ENCODE peak calls at places on chromosomes 13 and 19, in nine cellular contexts. O is astrocyte; N is CD4-positive, CD25-positive, alpha-beta regulatory T cell; C is CD4-positive, alpha-beta T cell; F is neural progenitor cell; L is breast epithelium; Z is left ventricle myocardium inferior; H is aorta; D is small intestine. R is an unnamed sample.

GRCh38 chr19:32022946-32023832 is 322.2 kb upstream of the ZNF507 start:
- DNase-seq in O (no peak), N (no peak), C (no peak), F (peak; percentile 29), L (no peak), Z (no peak), H (no peak), D (no peak), R (no peak)

GRCh38 chr13:32783067-32783466 is 196.8 kb downstream of the PDS5B start:
- DNase-seq in O (peak; percentile 71), N (no peak), C (no peak), F (no peak), L (no peak), Z (no peak), H (no peak), D (no peak), R (no peak)

GRCh38 chr19:11422163-11423068 is 3.3 kb upstream of the RGL3 start:
- DNase-seq in O (no peak), N (peak; percentile 44), C (peak; percentile 44), F (peak; percentile 64), L (peak; percentile 78), Z (peak; percentile 84), H (peak; percentile 93), D (peak; percentile 66), R (peak; percentile 79)

GRCh38 chr13:41054212-41054877 is 7.0 kb upstream of the WBP4 start:
- DNase-seq in O (peak; percentile 61), N (peak; percentile 58), C (no peak), F (peak; percentile 57), L (no peak), Z (no peak), H (no peak), D (peak; percentile 82), R (no peak)

GRCh38 chr19:41083516-41083915 is 4.7 kb upstream of the CYP2A13 start:
- DNase-seq in O (no peak), N (no peak), C (no peak), F (no peak), L (no peak), Z (no peak), H (no peak), D (no peak), R (no peak)

GRCh38 chr13:23450340-23451046 is 17.0 kb upstream of the SACS start:
- DNase-seq in O (no peak), N (no peak), C (no peak), F (no peak), L (no peak), Z (no peak), H (no peak), D (no peak), R (no peak)

GRCh38 chr19:46901701-46902401 is 41.1 kb downstream of the ARHGAP35 start:
- DNase-seq in O (peak; percentile 61), N (no peak), C (no peak), F (no peak), L (no peak), Z (no peak), H (no peak), D (peak; percentile 15), R (no peak)

GRCh38 chr19:29292146-29292545 is 79.2 kb upstream of the UQCRFS1 start:
- DNase-seq in O (no peak), N (no peak), C (no peak), F (no peak), L (no peak), Z (no peak), H (no peak), D (no peak), R (no peak)

GRCh38 chr13:104315606-104316005 is 1249.4 kb upstream of the SLC10A2 start:
- DNase-seq in O (peak; percentile 98), N (no peak), C (no peak), F (no peak), L (no peak), Z (no peak), H (no peak), D (no peak), R (no peak)

GRCh38 chr19:13282486-13283065 is 132.4 kb downstream of the IER2 start:
- DNase-seq in O (no peak), N (no peak), C (no peak), F (no peak), L (no peak), Z (no peak), H (no peak), D (no peak), R (no peak)

GRCh38 chr19:13283871-13284270 is 133.7 kb downstream of the IER2 start:
- DNase-seq in O (no peak), N (no peak), C (no peak), F (no peak), L (no peak), Z (no peak), H (no peak), D (no peak), R (no peak)

GRCh38 chr19:13286195-13286985 is 136.2 kb downstream of the IER2 start:
- DNase-seq in O (no peak), N (no peak), C (no peak), F (no peak), L (no peak), Z (no peak), H (no peak), D (no peak), R (no peak)

GRCh38 chr19:13281567-13282291 is 131.5 kb downstream of the IER2 start:
- DNase-seq in O (no peak), N (no peak), C (no peak), F (no peak), L (no peak), Z (no peak), H (no peak), D (no peak), R (no peak)

GRCh38 chr19:13284929-13285928 is 135.0 kb downstream of the IER2 start:
- DNase-seq in O (no peak), N (no peak), C (no peak), F (no peak), L (no peak), Z (no peak), H (no peak), D (no peak), R (no peak)
- H3K27me3 ChIP-seq in O (peaks cover 6% of the 10 kb centered on the region), N (no peaks in the 10 kb centered on the region), C (no peaks in the 10 kb centered on the region), F (no peaks in the 10 kb centered on the region), L (peaks cover 17% of the 10 kb centered on the region), Z (peaks cover 68% of the 10 kb centered on the region), H (no peaks in the 10 kb centered on the region), D (no peaks in the 10 kb centered on the region), R (no peaks in the 10 kb centered on the region)

DNA sequence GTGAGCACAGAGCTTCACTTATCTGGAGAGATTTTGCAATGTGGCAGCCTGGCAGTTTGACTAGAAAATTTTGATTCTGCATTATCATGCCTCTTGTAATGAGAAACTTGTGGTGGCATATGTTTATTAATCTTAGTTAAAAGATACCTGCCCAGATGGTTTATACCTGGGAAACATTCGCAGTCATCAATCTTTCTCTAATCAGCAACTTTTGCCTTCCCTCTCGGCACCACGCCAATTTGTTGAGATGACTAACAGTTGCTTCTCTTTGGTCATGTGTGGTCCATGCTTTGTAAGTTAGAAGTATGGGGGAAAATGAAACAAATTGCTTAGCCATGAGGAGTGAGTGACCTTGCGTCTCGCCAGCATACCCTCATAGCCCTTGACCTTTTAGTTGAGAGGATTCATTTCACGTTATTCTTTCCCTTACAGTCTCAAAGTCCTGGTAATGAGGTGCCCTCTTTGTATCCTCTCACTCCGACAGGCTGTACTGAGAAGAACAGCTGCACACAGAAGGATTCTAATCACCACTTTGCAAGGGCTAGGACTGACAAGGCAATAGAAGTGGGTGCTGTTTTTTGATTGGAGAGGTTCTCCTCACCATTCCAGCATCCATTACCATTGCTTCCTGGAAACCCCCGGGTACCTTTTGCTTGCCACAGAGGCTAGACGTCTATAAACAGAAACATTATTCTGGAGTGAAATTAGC is 201.4 kb downstream of the OXGR1 start:
- DNase-seq in O (no peak), N (no peak), C (no peak), F (no peak), L (no peak), Z (no peak), H (no peak), D (peak; percentile 74), R (no peak)
- H3K27ac ChIP-seq in O (no peak overlapping the region), N (no peak overlapping the region), C (no peak overlapping the region), F (no peak overlapping the region), L (no peak overlapping the region), Z (no peak overlapping the region), H (no peak overlapping the region), D (no peak overlapping the region), R (no peak overlapping the region)

DNA sequence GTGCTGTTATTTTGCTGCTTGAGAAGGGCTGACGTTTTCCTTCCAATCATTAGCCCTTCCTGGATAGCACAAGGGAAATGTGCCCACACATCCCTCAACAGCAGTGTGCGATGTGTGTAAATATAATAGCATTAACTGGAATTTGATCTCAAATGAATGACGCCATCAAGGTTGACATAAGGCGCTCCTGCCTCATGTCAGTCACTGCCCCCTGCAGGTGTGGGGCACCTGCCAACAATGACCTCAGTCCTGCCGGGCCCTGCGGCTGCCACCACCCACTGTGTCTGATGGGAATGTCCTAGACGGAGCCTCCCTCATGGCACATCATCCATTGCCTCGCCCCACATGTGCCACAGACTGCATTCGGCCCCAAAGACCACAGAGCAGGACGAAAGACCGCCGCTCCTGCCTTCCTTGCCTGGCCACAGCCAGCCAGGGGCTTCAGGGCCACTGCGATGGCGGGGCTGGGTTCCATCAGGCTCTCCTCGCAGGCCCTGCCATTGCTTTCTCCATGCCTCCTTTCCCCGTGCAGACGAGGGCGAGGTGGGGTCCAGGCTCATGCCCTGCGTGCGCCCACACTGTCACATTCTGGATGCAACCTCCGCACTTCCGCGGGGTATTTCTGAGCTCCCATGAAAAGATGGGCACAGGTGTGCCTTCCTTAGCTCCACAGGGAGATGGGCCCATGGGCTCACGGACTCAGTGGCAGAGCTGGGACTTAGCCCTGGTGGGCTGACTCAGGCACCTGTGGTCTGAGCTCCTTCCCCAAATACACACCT is 146.7 kb downstream of the SOX1 start:
- DNase-seq in O (no peak), N (no peak), C (no peak), F (no peak), L (peak; percentile 68), Z (no peak), H (no peak), D (peak; percentile 70), R (no peak)
- H3K27me3 ChIP-seq in O (no peaks in the 10 kb centered on the region), N (no peaks in the 10 kb centered on the region), C (peaks cover 3% of the 10 kb centered on the region), F (no peaks in the 10 kb centered on the region), L (peaks cover 43% of the 10 kb centered on the region), Z (peaks cover 64% of the 10 kb centered on the region), H (no peaks in the 10 kb centered on the region), D (no peaks in the 10 kb centered on the region), R (no peaks in the 10 kb centered on the region)

GRCh38 chr19:35009424-35010415 is 9.6 kb downstream of the GRAMD1A start:
- DNase-seq in O (no peak), N (no peak), C (no peak), F (no peak), L (no peak), Z (no peak), H (no peak), D (no peak), R (no peak)

GRCh38 chr19:35013820-35014754 is 14.0 kb downstream of the GRAMD1A start:
- DNase-seq in O (no peak), N (peak; percentile 88), C (peak; percentile 59), F (no peak), L (no peak), Z (no peak), H (no peak), D (peak; percentile 57), R (no peak)

GRCh38 chr19:35011091-35011689 is 11.1 kb downstream of the GRAMD1A start:
- DNase-seq in O (no peak), N (no peak), C (no peak), F (no peak), L (no peak), Z (no peak), H (no peak), D (no peak), R (no peak)

GRCh38 chr19:35013047-35013819 is 13.1 kb downstream of the GRAMD1A start:
- DNase-seq in O (peak; percentile 19), N (peak; percentile 80), C (peak; percentile 83), F (peak; percentile 76), L (no peak), Z (peak; percentile 76), H (peak; percentile 84), D (peak; percentile 52), R (peak; percentile 80)

GRCh38 chr19:35011737-35012682 is 11.9 kb downstream of the GRAMD1A start:
- DNase-seq in O (no peak), N (no peak), C (no peak), F (no peak), L (no peak), Z (no peak), H (no peak), D (no peak), R (no peak)
- H3K27ac ChIP-seq in O (no peak overlapping the region), N (peak overlapping the region; percentile 81), C (peak overlapping the region; percentile 62), F (no peak overlapping the region), L (peak overlapping the region; percentile 53), Z (peak overlapping the region; percentile 58), H (no peak overlapping the region), D (peak overlapping the region; percentile 38), R (no peak overlapping the region)